ENCODE peak calls at places on chromosome 9, in ten cellular contexts. Y is esophagus squamous epithelium; F is NCI-H187; H is AG08395; N is NCI-H1436; B is amniotic epithelial cell; M is activated T-helper 1 cell treated with Interleukin-2 at 50 U/mL for 16 hours; J is stimulated activated CD8-positive, alpha-beta memory T cell treated with anti-CD3 and anti-CD28 coated beads, Interleukin-7, amount 100 ng/mL, for 24 hours; E is Daoy; C is mesenchymal stem cell. L is an unnamed sample.
A peak's percentile ranks its signal among the peaks of the same experiment; 100 is the strongest.

GRCh38 chr9:74285075-74285474 is 212.1 kb upstream of the RORB start:
- DNase-seq in Y (no peak), F (no peak), H (no peak), N (no peak), B (no peak), M (no peak), J (no peak), E (peak; percentile 67), C (no peak), L (no peak)

GRCh38 chr9:113775714-113776113 is 100.4 kb upstream of the ZNF618 start:
- DNase-seq in Y (no peak), F (no peak), H (no peak), N (no peak), B (peak; percentile 5), M (no peak), J (no peak), E (no peak), C (no peak), L (no peak)

GRCh38 chr9:123550012-123550411 is 194.0 kb downstream of the CRB2 start:
- DNase-seq in Y (no peak), F (no peak), H (no peak), N (no peak), B (peak; percentile 95), M (no peak), J (no peak), E (no peak), C (no peak), L (no peak)

GRCh38 chr9:87588339-87588738 is 90.7 kb downstream of the DAPK1 start:
- DNase-seq in Y (no peak), F (no peak), H (no peak), N (no peak), B (no peak), M (no peak), J (no peak), E (no peak), C (no peak), L (no peak)

GRCh38 chr9:15622596-15622995 is 69.8 kb downstream of the CCDC171 start:
- DNase-seq in Y (no peak), F (no peak), H (no peak), N (no peak), B (peak; percentile 23), M (no peak), J (no peak), E (no peak), C (peak; percentile 17), L (no peak)

GRCh38 chr9:34382879-34383278 is 6.2 kb upstream of the MYORG start:
- DNase-seq in Y (no peak), F (no peak), H (no peak), N (no peak), B (no peak), M (no peak), J (no peak), E (no peak), C (no peak), L (no peak)

GRCh38 chr9:2023532-2023931 is 8.4 kb downstream of the SMARCA2 start:
- DNase-seq in Y (no peak), F (no peak), H (no peak), N (no peak), B (peak; percentile 79), M (no peak), J (no peak), E (no peak), C (no peak), L (no peak)

GRCh38 chr9:8262625-8263622 is 463.3 kb upstream of the DMAC1 start:
- DNase-seq in Y (no peak), F (no peak), H (no peak), N (no peak), B (no peak), M (no peak), J (no peak), E (no peak), C (peak; percentile 0), L (no peak)

GRCh38 chr9:129402931-129403742 is 217.8 kb downstream of the C9orf50 start:
- DNase-seq in Y (no peak), F (no peak), H (no peak), N (no peak), B (no peak), M (no peak), J (no peak), E (no peak), C (no peak), L (peak; percentile 49)

GRCh38 chr9:74742792-74743389 is 144.8 kb downstream of the TRPM6 start:
- DNase-seq in Y (no peak), F (no peak), H (peak; percentile 45), N (peak; percentile 25), B (peak; percentile 30), M (no peak), J (no peak), E (peak; percentile 39), C (peak; percentile 30), L (no peak)

GRCh38 chr9:85900504-85901201 is 40.3 kb upstream of the NAA35 start:
- DNase-seq in Y (no peak), F (no peak), H (peak; percentile 34), N (peak; percentile 3), B (peak; percentile 50), M (no peak), J (peak; percentile 2), E (peak; percentile 47), C (peak; percentile 47), L (no peak)

GRCh38 chr9:752201-752600 is 89.3 kb upstream of the DMRT1 start:
- DNase-seq in Y (no peak), F (no peak), H (peak; percentile 76), N (no peak), B (peak; percentile 98), M (no peak), J (no peak), E (peak; percentile 80), C (peak; percentile 95), L (no peak)

GRCh38 chr9:114614373-114614772 is 3.3 kb downstream of the TMEM268 start:
- DNase-seq in Y (no peak), F (no peak), H (no peak), N (no peak), B (no peak), M (no peak), J (no peak), E (no peak), C (no peak), L (no peak)

GRCh38 chr9:34185778-34186551 is 7.1 kb downstream of the UBAP1 start:
- DNase-seq in Y (no peak), F (no peak), H (peak; percentile 87), N (peak; percentile 20), B (peak; percentile 95), M (no peak), J (no peak), E (peak; percentile 93), C (peak; percentile 94), L (no peak)

GRCh38 chr9:5402217-5402616 is 35.5 kb downstream of the PLGRKT start:
- DNase-seq in Y (no peak), F (no peak), H (no peak), N (no peak), B (no peak), M (no peak), J (no peak), E (no peak), C (no peak), L (no peak)

GRCh38 chr9:16341176-16341575 is 529.3 kb downstream of the BNC2 start:
- DNase-seq in Y (no peak), F (no peak), H (peak; percentile 48), N (no peak), B (no peak), M (no peak), J (no peak), E (no peak), C (peak; percentile 33), L (no peak)

GRCh38 chr9:129702563-129702962 is 37.1 kb downstream of the PRRX2 start:
- DNase-seq in Y (no peak), F (no peak), H (peak; percentile 89), N (no peak), B (peak; percentile 73), M (no peak), J (no peak), E (peak; percentile 79), C (peak; percentile 91), L (no peak)

GRCh38 chr9:89435315-89435823 is 62.5 kb downstream of the SEMA4D start:
- DNase-seq in Y (no peak), F (no peak), H (no peak), N (no peak), B (no peak), M (no peak), J (no peak), E (no peak), C (no peak), L (peak; percentile 94)

L was measured in kidney.